ENCODE peak calls at places on chromosomes 2 and 18, in six cellular contexts. I is spleen, J is GM23248, B is esophagus muscularis mucosa, H is endodermal cell, C is IMR-90. K is an unnamed sample. For H3K4me1, the result is how much of the 10 kb centered on the place peaks cover.

GRCh38 chr2:230323385-230324106 is 3.4 kb upstream of the SP140L start:
- DNase-seq in H (peak), I (peak), B (peak), C (no peak), J (peak), K (no peak)

GRCh38 chr2:84858123-84858522 is 22.8 kb downstream of the TRABD2A start:
- DNase-seq in B (no peak), C (no peak), I (no peak), H (peak), J (no peak), K (no peak)

GRCh38 chr2:79026061-79026460 is 559 bp downstream of the REG3G start:
- DNase-seq in I (no peak), J (no peak), H (no peak), C (no peak), B (no peak), K (no peak)

GRCh38 chr2:149021761-149022160 is 16.7 kb upstream of the LYPD6B start:
- DNase-seq in J (no peak), I (no peak), H (no peak), C (no peak), B (peak), K (no peak)

GRCh38 chr2:239805414-239805813 is 219.7 kb downstream of the NDUFA10 start:
- DNase-seq in C (no peak), J (no peak), B (no peak), I (no peak), H (peak), K (no peak)

GRCh38 chr2:181198188-181198864 is 217.9 kb downstream of the UBE2E3 start:
- DNase-seq in H (no peak), J (no peak), C (no peak), I (no peak), B (no peak), K (no peak)

GRCh38 chr2:213015387-213016165 is 135.8 kb downstream of the IKZF2 start:
- DNase-seq in B (no peak), H (no peak), J (no peak), I (no peak), C (no peak), K (no peak)

GRCh38 chr18:49101230-49101629 is 150.5 kb upstream of the SMAD7 start:
- DNase-seq in H (no peak), C (no peak), I (no peak), J (no peak), B (no peak), K (no peak)

GRCh38 chr18:11998182-11998581 is 16.9 kb downstream of the IMPA2 start:
- DNase-seq in I (peak), H (no peak), B (no peak), J (peak), C (no peak), K (peak)

GRCh38 chr2:223526106-223526505 is 76.1 kb downstream of the SCG2 start:
- DNase-seq in B (no peak), J (no peak), C (no peak), H (no peak), I (no peak), K (no peak)

GRCh38 chr2:137952586-137953129 is 11.6 kb upstream of the HNMT start:
- DNase-seq in J (no peak), C (peak), H (no peak), B (no peak), I (no peak), K (no peak)

GRCh38 chr2:143229952-143230351 is 100.7 kb downstream of the ARHGAP15 start:
- DNase-seq in J (no peak), B (no peak), I (no peak), C (no peak), H (peak), K (no peak)

GRCh38 chr2:148046802-148047201 is 25.9 kb downstream of the MBD5 start:
- DNase-seq in B (no peak), I (no peak), J (no peak), C (no peak), H (no peak), K (no peak)

GRCh38 chr2:170819941-170820646 is 3.4 kb downstream of the GAD1 start:
- DNase-seq in B (no peak), H (peak), C (no peak), J (no peak), I (peak), K (no peak)

GRCh38 chr2:65377556-65378307 is 54.7 kb downstream of the SPRED2 start:
- DNase-seq in H (peak), J (peak), I (no peak), B (no peak), C (peak), K (peak)

GRCh38 chr2:232372231-232373208 is 6.0 kb upstream of the ALPP start:
- DNase-seq in B (no peak), J (peak), I (no peak), C (peak), H (no peak), K (no peak)

GRCh38 chr18:21991897-21992296 is 177.5 kb upstream of the GATA6 start:
- DNase-seq in J (no peak), C (no peak), B (no peak), H (peak), I (no peak), K (no peak)

GRCh38 chr18:21996261-21996892 is 173.0 kb upstream of the GATA6 start:
- DNase-seq in B (no peak), C (no peak), J (peak), I (no peak), H (no peak), K (no peak)

GRCh38 chr18:21991081-21991534 is 178.3 kb upstream of the GATA6 start:
- DNase-seq in C (no peak), B (no peak), J (no peak), I (no peak), H (peak), K (no peak)
- H3K4me3 ChIP-seq in C (no peak), B (no peak), J (no peak), I (no peak), H (no peak), K (no peak)

DNA sequence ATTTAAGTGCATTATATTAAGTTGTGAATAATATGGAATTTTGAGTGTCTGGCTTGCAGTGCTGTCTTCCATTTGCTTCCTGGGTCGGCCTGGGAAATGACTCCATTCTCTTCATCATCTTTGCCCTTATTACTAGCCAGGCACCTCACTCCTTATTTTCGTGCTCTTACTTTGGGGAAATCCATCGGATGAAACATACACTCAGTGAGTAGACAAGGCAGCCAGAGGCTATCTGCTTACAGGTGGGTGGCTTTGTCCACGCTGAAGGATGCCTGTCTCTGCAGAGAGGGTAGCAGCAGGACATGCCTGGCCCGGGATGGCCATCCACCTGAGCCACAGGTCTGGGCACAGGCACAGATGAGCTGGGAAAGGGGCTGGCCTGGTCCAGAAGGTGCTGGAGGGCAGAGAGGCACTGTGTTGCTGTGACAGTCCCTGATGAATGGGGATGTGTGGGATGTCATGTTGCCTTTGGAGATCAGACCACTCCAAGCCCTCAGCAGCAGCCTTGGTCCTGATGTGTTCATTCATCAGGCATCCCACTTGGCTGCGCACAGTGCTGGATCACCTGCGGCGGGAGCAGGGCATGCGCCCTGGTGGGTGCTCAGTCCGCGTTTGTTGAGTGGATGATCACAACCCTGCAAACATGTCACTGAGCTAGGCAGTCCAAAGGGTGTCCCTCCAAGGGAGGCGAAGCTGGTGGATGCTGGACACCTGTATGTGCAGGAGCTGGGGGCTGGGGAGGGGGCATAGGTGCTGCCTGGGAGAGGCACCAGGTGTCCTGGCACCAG is 236.0 kb downstream of the LDLRAD4 start:
- DNase-seq in J (no peak), C (no peak), B (no peak), I (no peak), H (no peak), K (no peak)
- H3K4me1 ChIP-seq in J (under half), C (under half), B (under half), I (under half), H (under half), K (under half)

GRCh38 chr2:235494716-235495372 is 1.0 kb downstream of the AGAP1 start:
- DNase-seq in I (no peak), H (peak), C (peak), B (no peak), J (peak), K (peak)

GRCh38 chr2:235493402-235493774 is 455 bp upstream of the AGAP1 start:
- DNase-seq in H (no peak), J (peak), C (peak), B (no peak), I (no peak), K (no peak)

GRCh38 chr2:235495373-235496238 is 1.8 kb downstream of the AGAP1 start:
- DNase-seq in C (no peak), B (no peak), H (peak), J (peak), I (no peak), K (no peak)

GRCh38 chr2:235492850-235493344 is 946 bp upstream of the AGAP1 start:
- DNase-seq in B (no peak), C (no peak), I (no peak), H (peak), J (peak), K (peak)

GRCh38 chr2:235493775-235494715 is at the start of gene AGAP1:
- DNase-seq in J (peak), I (peak), C (peak), B (peak), H (peak), K (peak)
- H3K4me3 ChIP-seq in J (peak), I (peak), C (peak), B (peak), H (peak), K (peak)

GRCh38 chr2:217935245-217935879 is 67.4 kb downstream of the TNS1 start:
- DNase-seq in B (no peak), C (peak), J (peak), I (no peak), H (no peak), K (no peak)
- H3K4me1 ChIP-seq in B (half or more), C (half or more), J (half or more), I (half or more), H (under half), K (under half)

GRCh38 chr18:61991201-61991600 is 98.4 kb upstream of the RNF152 start:
- DNase-seq in B (no peak), I (no peak), H (no peak), J (peak), C (peak), K (peak)

GRCh38 chr18:61991836-61992235 is 99.0 kb upstream of the RNF152 start:
- DNase-seq in C (no peak), B (no peak), I (no peak), H (no peak), J (peak), K (peak)

GRCh38 chr18:61992285-61992684 is 99.5 kb upstream of the RNF152 start:
- DNase-seq in I (no peak), J (peak), H (no peak), C (peak), B (no peak), K (peak)

GRCh38 chr18:61993831-61994230 is 101.0 kb upstream of the RNF152 start:
- DNase-seq in I (no peak), H (no peak), B (no peak), C (no peak), J (peak), K (no peak)

GRCh38 chr18:61992923-61993322 is 100.1 kb upstream of the RNF152 start:
- DNase-seq in I (no peak), C (peak), J (peak), B (no peak), H (no peak), K (no peak)
- H3K4me3 ChIP-seq in I (no peak), C (no peak), J (peak), B (no peak), H (no peak), K (no peak)

DNA sequence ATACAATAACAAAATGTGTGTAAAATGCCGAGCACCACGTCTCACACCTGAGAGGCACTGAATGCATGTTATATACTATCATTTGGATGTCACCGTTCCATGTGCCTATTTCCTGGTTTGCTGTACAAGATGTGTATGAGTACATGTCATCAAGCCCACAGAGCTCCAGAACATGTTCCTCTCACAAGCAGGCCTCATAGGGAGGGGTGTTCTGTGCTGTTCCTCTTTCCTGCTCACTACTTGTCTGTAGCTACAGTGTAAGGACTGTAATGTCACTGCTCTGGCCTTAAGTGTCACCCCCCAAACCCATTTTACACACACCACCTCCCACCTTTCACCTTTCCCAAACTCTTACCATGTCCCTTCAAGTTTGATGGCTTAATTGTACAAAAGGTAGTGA is 1.8 kb downstream of the AFF3 start:
- DNase-seq in H (no peak), J (no peak), C (no peak), B (peak), I (no peak), K (no peak)
- H3K4me1 ChIP-seq in H (under half), J (under half), C (under half), B (under half), I (under half), K (under half)

DNA sequence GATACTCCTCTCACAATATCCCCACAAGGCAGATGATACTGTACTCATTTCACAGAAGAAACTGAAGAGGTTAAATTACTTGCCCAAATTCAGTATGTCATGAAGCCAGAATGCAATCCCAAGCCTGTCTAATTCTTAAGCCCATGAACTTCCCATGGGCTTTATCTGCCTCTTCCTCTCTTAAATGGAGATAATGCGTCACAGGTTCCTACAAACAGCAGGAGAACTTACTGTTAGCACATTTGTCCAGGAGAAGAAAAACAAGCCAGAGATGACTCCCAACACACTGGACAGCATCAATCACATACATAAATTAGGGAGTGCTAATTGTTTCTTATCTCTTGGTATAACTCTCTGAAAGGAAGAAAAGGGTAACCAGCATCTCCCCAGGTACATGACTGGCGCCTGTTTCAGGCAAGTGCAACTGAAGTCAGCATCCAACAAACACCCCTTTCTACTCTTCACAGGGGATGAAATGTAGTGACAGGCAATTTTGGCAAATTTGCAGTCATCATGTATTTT is 27.3 kb downstream of the ITSN2 start:
- DNase-seq in H (no peak), C (no peak), B (no peak), I (no peak), J (no peak), K (no peak)
- H3K4me3 ChIP-seq in H (no peak), C (no peak), B (no peak), I (no peak), J (no peak), K (no peak)

GRCh38 chr2:63790913-63791312 is 50.8 kb upstream of the UGP2 start:
- DNase-seq in I (no peak), B (no peak), J (peak), H (no peak), C (peak), K (no peak)
- H3K4me1 ChIP-seq in I (under half), B (under half), J (under half), H (under half), C (under half), K (under half)